ENCODE peak calls at places on chromosomes 16 and 17, in four cellular contexts. W, U, D and V are unnamed samples.

GRCh38 chr17:28972437-28972836 is 21.1 kb upstream of the PHF12 start:
- DNase-seq in D (no peak), W (no peak), U (no peak), V (no peak)

GRCh38 chr17:82974136-82974952 is 105.1 kb upstream of the METRNL start:
- DNase-seq in D (no peak), U (no peak), W (no peak), V (no peak)

GRCh38 chr17:62995377-62995885 is 29.4 kb downstream of the TANC2 start:
- DNase-seq in U (no peak), D (no peak), W (peak; percentile 54), V (peak; percentile 24)

GRCh38 chr17:40317345-40317873 is 8.4 kb downstream of the RARA start:
- DNase-seq in D (no peak), W (peak; percentile 59), U (no peak), V (no peak)

GRCh38 chr17:73901661-73902415 is 257.6 kb upstream of the SDK2 start:
- DNase-seq in D (peak; percentile 6), W (peak; percentile 41), U (no peak), V (no peak)

GRCh38 chr17:37650419-37651003 is 7.3 kb upstream of the DDX52 start:
- DNase-seq in D (no peak), W (peak; percentile 28), U (peak; percentile 25), V (peak; percentile 7)

GRCh38 chr17:57916925-57917858 is 38.0 kb downstream of the CUEDC1 start:
- DNase-seq in W (peak; percentile 98), U (no peak), D (no peak), V (peak; percentile 75)

GRCh38 chr16:29986231-29986630 is 9.2 kb downstream of the HIRIP3 start:
- DNase-seq in U (no peak), D (no peak), W (no peak), V (no peak)

GRCh38 chr17:74686761-74687160 is 26.0 kb downstream of the CD300LF start:
- DNase-seq in U (no peak), W (peak; percentile 31), D (no peak), V (no peak)

GRCh38 chr17:51275381-51275780 is 15.0 kb downstream of the UTP18 start:
- DNase-seq in U (peak; percentile 60), W (no peak), D (no peak), V (no peak)

GRCh38 chr17:45073414-45074070 is 12.4 kb downstream of the NMT1 start:
- DNase-seq in D (no peak), W (no peak), U (peak; percentile 83), V (no peak)

GRCh38 chr16:1468456-1468855 is 6.4 kb downstream of the CLCN7 start:
- DNase-seq in W (no peak), D (no peak), U (no peak), V (no peak)

GRCh38 chr17:74089869-74090464 is 113.5 kb upstream of the RPL38 start:
- DNase-seq in W (peak; percentile 48), D (no peak), U (peak; percentile 1), V (peak; percentile 77)

GRCh38 chr17:61556224-61557188 is 34.5 kb downstream of the NACA2 start:
- DNase-seq in W (no peak), D (no peak), U (no peak), V (no peak)

GRCh38 chr17:80760501-80760900 is 215.9 kb downstream of the RPTOR start:
- DNase-seq in D (no peak), U (no peak), W (peak; percentile 96), V (peak; percentile 97)

GRCh38 chr17:67215991-67216421 is 29.0 kb downstream of the HELZ start:
- DNase-seq in D (no peak), U (no peak), W (no peak), V (no peak)

GRCh38 chr16:70529051-70529777 is 5.6 kb downstream of the SF3B3 start:
- DNase-seq in U (peak; percentile 44), W (no peak), D (no peak), V (no peak)